ENCODE peak calls at places on chromosome 7, in six cellular contexts. B is left colon; P is GM13976; V is naive thymus-derived CD4-positive, alpha-beta T cell; G is SK-MEL-5; D is dermis microvascular lymphatic vessel endothelial cell. U is an unnamed sample.

GRCh38 chr7:158101821-158102450 is 485.7 kb downstream of the PTPRN2 start:
- DNase-seq in P (no peak), B (no peak), G (no peak), D (no peak), V (no peak), U (no peak)

GRCh38 chr7:48140001-48140681 is 31.1 kb upstream of the ABCA13 start:
- DNase-seq in D (peak; percentile 81), B (peak; percentile 53), G (peak; percentile 32), V (no peak), P (no peak), U (peak; percentile 38)

GRCh38 chr7:130380861-130381455 is 664 bp downstream of the CPA1 start:
- DNase-seq in D (no peak), P (no peak), B (no peak), G (no peak), V (no peak), U (peak; percentile 43)

GRCh38 chr7:55413442-55413841 is 48.3 kb downstream of the LANCL2 start:
- DNase-seq in P (no peak), G (no peak), D (no peak), V (no peak), B (no peak), U (no peak)

GRCh38 chr7:138151731-138152577 is 75.7 kb downstream of the AKR1D1 start:
- DNase-seq in V (no peak), B (no peak), D (no peak), G (no peak), P (no peak), U (no peak)

GRCh38 chr7:36070230-36070629 is 82.8 kb upstream of the EEPD1 start:
- DNase-seq in D (no peak), G (no peak), V (no peak), B (no peak), P (no peak), U (no peak)

GRCh38 chr7:30313348-30313747 is 29.0 kb downstream of the ZNRF2 start:
- DNase-seq in P (no peak), V (no peak), G (no peak), B (no peak), D (no peak), U (no peak)

GRCh38 chr7:8753355-8753754 is 319.9 kb downstream of the NXPH1 start:
- DNase-seq in D (no peak), B (no peak), V (no peak), G (no peak), P (no peak), U (no peak)

GRCh38 chr7:51034531-51035264 is 252.0 kb upstream of the GRB10 start:
- DNase-seq in G (no peak), P (no peak), V (no peak), D (no peak), B (no peak), U (peak; percentile 69)